ENCODE peak calls at places on chromosomes 16 and 17, in nine cellular contexts. H, W, X, E, V, Y, D, L and F are unnamed samples.
A peak's percentile ranks its signal among the peaks of the same experiment; 100 is the strongest.

GRCh38 chr17:63932721-63933120 is 590 bp upstream of the CD79B start:
- DNase-seq in H (no peak), W (no peak), X (no peak), E (no peak), V (no peak), Y (no peak), D (no peak), L (no peak), F (no peak)

GRCh38 chr17:67054011-67054591 is 9.7 kb downstream of the CACNG1 start:
- DNase-seq in H (no peak), W (no peak), X (no peak), E (no peak), V (no peak), Y (no peak), D (no peak), L (no peak), F (no peak)

GRCh38 chr17:798246-798645 is 16.1 kb downstream of the MRM3 start:
- DNase-seq in H (no peak), W (no peak), X (no peak), E (no peak), V (no peak), Y (no peak), D (no peak), L (no peak), F (no peak)

GRCh38 chr16:87058728-87059250 is 258.4 kb downstream of the C16orf95 start:
- DNase-seq in H (no peak), W (no peak), X (no peak), E (no peak), V (no peak), Y (no peak), D (no peak), L (no peak), F (no peak)

GRCh38 chr16:1989209-1989825 is 453 bp upstream of the SYNGR3 start:
- DNase-seq in H (no peak), W (no peak), X (no peak), E (no peak), V (peak; percentile 38), Y (no peak), D (no peak), L (no peak), F (no peak)

GRCh38 chr17:42287305-42288077 is 807 bp upstream of the STAT5A start:
- DNase-seq in H (peak; percentile 69), W (peak; percentile 74), X (no peak), E (no peak), V (peak; percentile 72), Y (no peak), D (peak; percentile 72), L (peak; percentile 54), F (peak; percentile 33)

GRCh38 chr17:56891751-56892150 is 22.1 kb downstream of the TRIM25 start:
- DNase-seq in H (no peak), W (peak; percentile 26), X (no peak), E (no peak), V (no peak), Y (no peak), D (peak; percentile 10), L (peak; percentile 70), F (no peak)

GRCh38 chr17:40472733-40473452 is 28.5 kb downstream of the TNS4 start:
- DNase-seq in H (no peak), W (peak; percentile 61), X (no peak), E (no peak), V (no peak), Y (no peak), D (no peak), L (no peak), F (peak; percentile 49)

GRCh38 chr17:19336938-19337711 is 25.4 kb downstream of the B9D1 start:
- DNase-seq in H (no peak), W (no peak), X (peak; percentile 28), E (peak; percentile 64), V (peak; percentile 35), Y (peak; percentile 53), D (no peak), L (no peak), F (no peak)

GRCh38 chr16:53501216-53501859 is 1.7 kb downstream of the AKTIP start:
- DNase-seq in H (no peak), W (peak; percentile 11), X (peak; percentile 68), E (no peak), V (no peak), Y (no peak), D (no peak), L (no peak), F (peak; percentile 20)

GRCh38 chr16:73483934-73484712 is 436.2 kb upstream of the ZFHX3 start:
- DNase-seq in H (no peak), W (no peak), X (no peak), E (no peak), V (no peak), Y (no peak), D (no peak), L (no peak), F (no peak)

GRCh38 chr17:60086822-60087591 is 8.3 kb upstream of the HEATR6 start:
- DNase-seq in H (peak; percentile 75), W (peak; percentile 48), X (peak; percentile 93), E (no peak), V (no peak), Y (no peak), D (no peak), L (no peak), F (peak; percentile 71)

GRCh38 chr16:1378087-1378803 is 26.5 kb downstream of the GNPTG start:
- DNase-seq in H (no peak), W (no peak), X (no peak), E (no peak), V (no peak), Y (no peak), D (no peak), L (no peak), F (no peak)

GRCh38 chr16:2704166-2704982 is 15.7 kb downstream of the PRSS27 start:
- DNase-seq in H (no peak), W (no peak), X (no peak), E (no peak), V (no peak), Y (no peak), D (no peak), L (no peak), F (no peak)

GRCh38 chr17:77323413-77324171 is 182.8 kb downstream of the SEC14L1 start:
- DNase-seq in H (no peak), W (peak; percentile 92), X (peak; percentile 91), E (no peak), V (peak; percentile 84), Y (no peak), D (no peak), L (no peak), F (peak; percentile 48)

GRCh38 chr17:59341922-59342321 is 10.5 kb downstream of the YPEL2 start:
- DNase-seq in H (no peak), W (no peak), X (no peak), E (no peak), V (no peak), Y (no peak), D (no peak), L (no peak), F (no peak)

GRCh38 chr17:38761612-38762011 is 9.1 kb downstream of the PSMB3 start:
- DNase-seq in H (no peak), W (peak; percentile 38), X (peak; percentile 39), E (peak; percentile 61), V (no peak), Y (no peak), D (no peak), L (peak; percentile 31), F (no peak)

GRCh38 chr17:12600349-12600748 is 65.3 kb upstream of the MYOCD start:
- DNase-seq in H (no peak), W (no peak), X (no peak), E (no peak), V (no peak), Y (no peak), D (no peak), L (no peak), F (no peak)

GRCh38 chr17:41913798-41914197 is 5.0 kb downstream of the ACLY start:
- DNase-seq in H (no peak), W (no peak), X (no peak), E (no peak), V (no peak), Y (no peak), D (no peak), L (no peak), F (peak; percentile 22)